ENCODE peak calls at places on chromosomes 4 and X, in seven cellular contexts. One of them, this sample, is unnamed.

GRCh38 chr4:41346306-41347061 is 89.8 kb downstream of the UCHL1 start:
- DNase-seq in HCT116: no peak
- DNase-seq in sigmoid colon: no peak
- DNase-seq in cardiac fibroblast: no peak
- DNase-seq in T-helper 22 cell: no peak
- DNase-seq in NCI-H748 treated with DMSO at 0.1 percent for 48 hours: no peak
- DNase-seq in DMS153: no peak
- DNase-seq in this sample: peak

GRCh38 chrX:119899125-119899524 is 3.4 kb downstream of the AKAP14 start:
- DNase-seq in DMS153: peak
- DNase-seq in T-helper 22 cell: no peak
- DNase-seq in cardiac fibroblast: no peak
- DNase-seq in sigmoid colon: no peak
- DNase-seq in NCI-H748 treated with DMSO at 0.1 percent for 48 hours: no peak
- DNase-seq in HCT116: no peak
- DNase-seq in this sample: no peak

GRCh38 chrX:21375795-21376069 is 1.5 kb downstream of the CNKSR2 start:
- DNase-seq in sigmoid colon: no peak
- DNase-seq in T-helper 22 cell: no peak
- DNase-seq in NCI-H748 treated with DMSO at 0.1 percent for 48 hours: no peak
- DNase-seq in HCT116: no peak
- DNase-seq in cardiac fibroblast: no peak
- DNase-seq in DMS153: no peak
- DNase-seq in this sample: no peak

GRCh38 chr4:26372525-26373172 is 51.8 kb downstream of the RBPJ start:
- DNase-seq in DMS153: peak
- DNase-seq in NCI-H748 treated with DMSO at 0.1 percent for 48 hours: peak
- DNase-seq in sigmoid colon: no peak
- DNase-seq in HCT116: no peak
- DNase-seq in T-helper 22 cell: peak
- DNase-seq in cardiac fibroblast: peak
- DNase-seq in this sample: peak

GRCh38 chr4:152166567-152166966 is 369.3 kb downstream of the FBXW7 start:
- DNase-seq in T-helper 22 cell: no peak
- DNase-seq in DMS153: no peak
- DNase-seq in sigmoid colon: no peak
- DNase-seq in HCT116: no peak
- DNase-seq in NCI-H748 treated with DMSO at 0.1 percent for 48 hours: no peak
- DNase-seq in cardiac fibroblast: no peak
- DNase-seq in this sample: no peak

GRCh38 chr4:55864577-55865223 is 11.3 kb downstream of the EXOC1 start:
- DNase-seq in HCT116: no peak
- DNase-seq in cardiac fibroblast: no peak
- DNase-seq in DMS153: no peak
- DNase-seq in NCI-H748 treated with DMSO at 0.1 percent for 48 hours: no peak
- DNase-seq in sigmoid colon: no peak
- DNase-seq in T-helper 22 cell: no peak
- DNase-seq in this sample: no peak

GRCh38 chr4:136441629-136442282 is 1090.5 kb downstream of the PCDH18 start:
- DNase-seq in sigmoid colon: no peak
- DNase-seq in cardiac fibroblast: no peak
- DNase-seq in T-helper 22 cell: no peak
- DNase-seq in HCT116: no peak
- DNase-seq in NCI-H748 treated with DMSO at 0.1 percent for 48 hours: no peak
- DNase-seq in DMS153: no peak
- DNase-seq in this sample: no peak

GRCh38 chrX:66889418-66889817 is 250.5 kb upstream of the EDA2R start:
- DNase-seq in DMS153: no peak
- DNase-seq in HCT116: no peak
- DNase-seq in NCI-H748 treated with DMSO at 0.1 percent for 48 hours: no peak
- DNase-seq in cardiac fibroblast: no peak
- DNase-seq in sigmoid colon: no peak
- DNase-seq in T-helper 22 cell: no peak
- DNase-seq in this sample: no peak

GRCh38 chr4:125988464-125988863 is 673.7 kb downstream of the FAT4 start:
- DNase-seq in cardiac fibroblast: no peak
- DNase-seq in NCI-H748 treated with DMSO at 0.1 percent for 48 hours: no peak
- DNase-seq in sigmoid colon: no peak
- DNase-seq in T-helper 22 cell: no peak
- DNase-seq in DMS153: no peak
- DNase-seq in HCT116: no peak
- DNase-seq in this sample: no peak